ENCODE peak calls at places on chromosomes 11 and 22, in five cellular contexts. P, R, T, H and F are unnamed samples.

GRCh38 chr11:122816701-122817100 is 21.6 kb upstream of the CRTAM start:
- DNase-seq in P (no peak), R (peak), T (no peak), H (no peak), F (no peak)

GRCh38 chr22:37501610-37502341 is 15.6 kb upstream of the MFNG start:
- DNase-seq in P (peak), R (peak), T (peak), H (peak), F (peak)

GRCh38 chr11:114317738-114318137 is 21.5 kb downstream of the NNMT start:
- DNase-seq in P (no peak), R (peak), T (peak), H (no peak), F (no peak)

GRCh38 chr11:16194566-16194965 is 161.8 kb downstream of the SOX6 start:
- DNase-seq in P (no peak), R (no peak), T (no peak), H (no peak), F (peak)

GRCh38 chr11:117876341-117877119 is at the start of gene FXYD6:
- DNase-seq in P (no peak), R (no peak), T (no peak), H (peak), F (no peak)

GRCh38 chr11:29507381-29507780 is 509.4 kb downstream of the KCNA4 start:
- DNase-seq in P (no peak), R (no peak), T (no peak), H (no peak), F (no peak)

GRCh38 chr11:73203322-73203721 is 14.8 kb upstream of the P2RY2 start:
- DNase-seq in P (no peak), R (no peak), T (no peak), H (no peak), F (no peak)

GRCh38 chr22:46564084-46564714 is 26.8 kb upstream of the CELSR1 start:
- DNase-seq in P (no peak), R (no peak), T (no peak), H (no peak), F (no peak)

GRCh38 chr11:71563401-71563800 is 2.0 kb upstream of the KRTAP5-10 start:
- DNase-seq in P (peak), R (peak), T (peak), H (peak), F (no peak)

GRCh38 chr22:30074994-30075393 is 5.3 kb upstream of the HORMAD2 start:
- DNase-seq in P (no peak), R (no peak), T (no peak), H (no peak), F (no peak)

GRCh38 chr22:44494497-44494896 is 3.5 kb downstream of the RTL6 start:
- DNase-seq in P (no peak), R (no peak), T (no peak), H (no peak), F (no peak)

GRCh38 chr11:6925636-6926207 is 504 bp upstream of the ZNF215 start:
- DNase-seq in P (no peak), R (peak), T (no peak), H (peak), F (no peak)

GRCh38 chr11:133797542-133797941 is 47.8 kb downstream of the SPATA19 start:
- DNase-seq in P (no peak), R (no peak), T (no peak), H (no peak), F (no peak)

GRCh38 chr11:223026-223789 is 12.9 kb downstream of the SIRT3 start:
- DNase-seq in P (no peak), R (no peak), T (no peak), H (no peak), F (no peak)

GRCh38 chr11:1478544-1478943 is 8.0 kb downstream of the MOB2 start:
- DNase-seq in P (no peak), R (no peak), T (no peak), H (no peak), F (no peak)